ENCODE peak calls at places on chromosomes 3 and 15, in nine cellular contexts. F is substantia nigra; A is cardiac fibroblast; E is NCI-H226; L is Ammon's horn; Y is HL-60; N is BE2C; T is stimulated activated CD4-positive, alpha-beta T cell treated with anti-CD3 and anti-CD28 coated beads, Interleukin-2, amount 100 ng/mL, for 48 hours; G is HS-27A. P is an unnamed sample.

GRCh38 chr3:133927543-133928066 is 31.9 kb upstream of the RAB6B start:
- DNase-seq in F (peak), A (peak), E (no peak), L (peak), Y (no peak), N (peak), T (peak), G (no peak), P (no peak)

GRCh38 chr3:195214381-195214780 is 56.6 kb downstream of the XXYLT1 start:
- DNase-seq in F (no peak), A (no peak), E (no peak), L (no peak), Y (no peak), N (no peak), T (no peak), G (no peak), P (no peak)

GRCh38 chr15:87365221-87365620 is 891.3 kb downstream of the NTRK3 start:
- DNase-seq in F (no peak), A (peak), E (peak), L (no peak), Y (no peak), N (no peak), T (no peak), G (no peak), P (peak)

GRCh38 chr3:111338059-111338698 is 203.8 kb upstream of the CD96 start:
- DNase-seq in F (no peak), A (peak), E (peak), L (peak), Y (peak), N (peak), T (peak), G (peak), P (peak)

GRCh38 chr3:67094769-67095168 is 96.7 kb downstream of the KBTBD8 start:
- DNase-seq in F (no peak), A (peak), E (no peak), L (peak), Y (no peak), N (peak), T (no peak), G (no peak), P (peak)

GRCh38 chr15:73368301-73369072 is at the start of gene HCN4:
- DNase-seq in F (no peak), A (no peak), E (peak), L (peak), Y (no peak), N (no peak), T (no peak), G (no peak), P (no peak)

GRCh38 chr15:80944818-80945217 is 44.8 kb downstream of the MESD start:
- DNase-seq in F (no peak), A (no peak), E (no peak), L (no peak), Y (no peak), N (no peak), T (no peak), G (no peak), P (no peak)

GRCh38 chr15:25812073-25812472 is 51.1 kb downstream of the ATP10A start:
- DNase-seq in F (no peak), A (no peak), E (no peak), L (no peak), Y (no peak), N (no peak), T (no peak), G (no peak), P (no peak)

GRCh38 chr3:159169828-159170227 is 368.0 kb downstream of the MFSD1 start:
- DNase-seq in F (no peak), A (peak), E (peak), L (no peak), Y (no peak), N (no peak), T (no peak), G (no peak), P (peak)

GRCh38 chr3:71087109-71088018 is 496.2 kb downstream of the FOXP1 start:
- DNase-seq in F (no peak), A (peak), E (no peak), L (no peak), Y (no peak), N (no peak), T (no peak), G (no peak), P (peak)

GRCh38 chr3:140268610-140269009 is 333.6 kb downstream of the CLSTN2 start:
- DNase-seq in F (no peak), A (no peak), E (no peak), L (no peak), Y (no peak), N (no peak), T (no peak), G (no peak), P (no peak)

GRCh38 chr3:11727207-11727606 is 83.5 kb upstream of the VGLL4 start:
- DNase-seq in F (no peak), A (no peak), E (no peak), L (no peak), Y (no peak), N (no peak), T (no peak), G (no peak), P (peak)

P was measured in fibroblast of mammary gland.